ENCODE peak calls at places on chromosomes 11 and 22, in nine cellular contexts. One of them, this sample, is unnamed.

GRCh38 chr11:27473017-27473406 is 422 bp upstream of the LGR4 start:
- DNase-seq in HS-5: no peak
- DNase-seq in endodermal cell: no peak
- DNase-seq in adipocyte: peak; percentile 58
- DNase-seq in putamen: no peak
- DNase-seq in activated CD8-positive, alpha-beta memory T cell treated with anti-CD3 and anti-CD28 coated beads for 48 hours: no peak
- DNase-seq in Kasumi-1: no peak
- DNase-seq in ecto neural progenitor cell: no peak
- DNase-seq in T-cell: no peak
- DNase-seq in this sample: peak; percentile 73

GRCh38 chr11:77193915-77194830 is 66.1 kb downstream of the MYO7A start:
- DNase-seq in HS-5: no peak
- DNase-seq in endodermal cell: no peak
- DNase-seq in adipocyte: no peak
- DNase-seq in putamen: no peak
- DNase-seq in activated CD8-positive, alpha-beta memory T cell treated with anti-CD3 and anti-CD28 coated beads for 48 hours: no peak
- DNase-seq in Kasumi-1: peak; percentile 26
- DNase-seq in ecto neural progenitor cell: no peak
- DNase-seq in T-cell: no peak
- DNase-seq in this sample: no peak

GRCh38 chr11:46117842-46118241 is 3.4 kb downstream of the PHF21A start:
- DNase-seq in HS-5: no peak
- DNase-seq in endodermal cell: no peak
- DNase-seq in adipocyte: no peak
- DNase-seq in putamen: no peak
- DNase-seq in activated CD8-positive, alpha-beta memory T cell treated with anti-CD3 and anti-CD28 coated beads for 48 hours: no peak
- DNase-seq in Kasumi-1: peak; percentile 81
- DNase-seq in ecto neural progenitor cell: no peak
- DNase-seq in T-cell: no peak
- DNase-seq in this sample: no peak

GRCh38 chr11:1876361-1877063 is 15.2 kb downstream of the PRR33 start:
- DNase-seq in HS-5: no peak
- DNase-seq in endodermal cell: peak; percentile 83
- DNase-seq in adipocyte: peak; percentile 79
- DNase-seq in putamen: no peak
- DNase-seq in activated CD8-positive, alpha-beta memory T cell treated with anti-CD3 and anti-CD28 coated beads for 48 hours: peak; percentile 8
- DNase-seq in Kasumi-1: peak; percentile 34
- DNase-seq in ecto neural progenitor cell: peak; percentile 73
- DNase-seq in T-cell: no peak
- DNase-seq in this sample: no peak

GRCh38 chr22:48096846-48097665 is 1334.6 kb downstream of the TBC1D22A start:
- DNase-seq in HS-5: no peak
- DNase-seq in endodermal cell: peak; percentile 50
- DNase-seq in adipocyte: no peak
- DNase-seq in putamen: no peak
- DNase-seq in activated CD8-positive, alpha-beta memory T cell treated with anti-CD3 and anti-CD28 coated beads for 48 hours: no peak
- DNase-seq in Kasumi-1: no peak
- DNase-seq in ecto neural progenitor cell: no peak
- DNase-seq in T-cell: no peak
- DNase-seq in this sample: peak; percentile 53

GRCh38 chr11:47992959-47993820 is 12.8 kb downstream of the PTPRJ start:
- DNase-seq in HS-5: peak; percentile 64
- DNase-seq in endodermal cell: no peak
- DNase-seq in adipocyte: no peak
- DNase-seq in putamen: no peak
- DNase-seq in activated CD8-positive, alpha-beta memory T cell treated with anti-CD3 and anti-CD28 coated beads for 48 hours: no peak
- DNase-seq in Kasumi-1: no peak
- DNase-seq in ecto neural progenitor cell: no peak
- DNase-seq in T-cell: no peak
- DNase-seq in this sample: no peak

GRCh38 chr11:57560146-57560545 is 7.3 kb downstream of the UBE2L6 start:
- DNase-seq in HS-5: no peak
- DNase-seq in endodermal cell: no peak
- DNase-seq in adipocyte: no peak
- DNase-seq in putamen: no peak
- DNase-seq in activated CD8-positive, alpha-beta memory T cell treated with anti-CD3 and anti-CD28 coated beads for 48 hours: no peak
- DNase-seq in Kasumi-1: no peak
- DNase-seq in ecto neural progenitor cell: no peak
- DNase-seq in T-cell: no peak
- DNase-seq in this sample: no peak

GRCh38 chr11:119694334-119694733 is 34.7 kb downstream of the NECTIN1 start:
- DNase-seq in HS-5: no peak
- DNase-seq in endodermal cell: no peak
- DNase-seq in adipocyte: no peak
- DNase-seq in putamen: no peak
- DNase-seq in activated CD8-positive, alpha-beta memory T cell treated with anti-CD3 and anti-CD28 coated beads for 48 hours: no peak
- DNase-seq in Kasumi-1: no peak
- DNase-seq in ecto neural progenitor cell: no peak
- DNase-seq in T-cell: no peak
- DNase-seq in this sample: no peak

GRCh38 chr11:112320668-112321067 is 60.0 kb upstream of the PLET1 start:
- DNase-seq in HS-5: no peak
- DNase-seq in endodermal cell: no peak
- DNase-seq in adipocyte: peak; percentile 80
- DNase-seq in putamen: no peak
- DNase-seq in activated CD8-positive, alpha-beta memory T cell treated with anti-CD3 and anti-CD28 coated beads for 48 hours: no peak
- DNase-seq in Kasumi-1: no peak
- DNase-seq in ecto neural progenitor cell: no peak
- DNase-seq in T-cell: no peak
- DNase-seq in this sample: peak; percentile 81

GRCh38 chr22:31870890-31871289 is 73.4 kb upstream of the YWHAH start:
- DNase-seq in HS-5: peak; percentile 53
- DNase-seq in endodermal cell: no peak
- DNase-seq in adipocyte: peak; percentile 58
- DNase-seq in putamen: peak; percentile 45
- DNase-seq in activated CD8-positive, alpha-beta memory T cell treated with anti-CD3 and anti-CD28 coated beads for 48 hours: no peak
- DNase-seq in Kasumi-1: peak; percentile 39
- DNase-seq in ecto neural progenitor cell: no peak
- DNase-seq in T-cell: no peak
- DNase-seq in this sample: no peak

GRCh38 chr11:12827929-12828812 is 153.9 kb downstream of the TEAD1 start:
- DNase-seq in HS-5: no peak
- DNase-seq in endodermal cell: peak; percentile 80
- DNase-seq in adipocyte: peak; percentile 88
- DNase-seq in putamen: peak; percentile 73
- DNase-seq in activated CD8-positive, alpha-beta memory T cell treated with anti-CD3 and anti-CD28 coated beads for 48 hours: no peak
- DNase-seq in Kasumi-1: no peak
- DNase-seq in ecto neural progenitor cell: peak; percentile 61
- DNase-seq in T-cell: no peak
- DNase-seq in this sample: no peak

GRCh38 chr11:35011944-35012343 is 95.5 kb downstream of the PDHX start:
- DNase-seq in HS-5: no peak
- DNase-seq in endodermal cell: no peak
- DNase-seq in adipocyte: no peak
- DNase-seq in putamen: no peak
- DNase-seq in activated CD8-positive, alpha-beta memory T cell treated with anti-CD3 and anti-CD28 coated beads for 48 hours: no peak
- DNase-seq in Kasumi-1: no peak
- DNase-seq in ecto neural progenitor cell: no peak
- DNase-seq in T-cell: no peak
- DNase-seq in this sample: no peak

GRCh38 chr11:24295360-24295759 is 201.5 kb upstream of the LUZP2 start:
- DNase-seq in HS-5: no peak
- DNase-seq in endodermal cell: no peak
- DNase-seq in adipocyte: peak; percentile 8
- DNase-seq in putamen: no peak
- DNase-seq in activated CD8-positive, alpha-beta memory T cell treated with anti-CD3 and anti-CD28 coated beads for 48 hours: no peak
- DNase-seq in Kasumi-1: no peak
- DNase-seq in ecto neural progenitor cell: no peak
- DNase-seq in T-cell: no peak
- DNase-seq in this sample: no peak

This sample was measured in coronary artery.